ENCODE peak calls at places on chromosome 11, in four cellular contexts. One of them, this sample, is unnamed.

GRCh38 chr11:100932474-100933100 is 197.0 kb downstream of the PGR start:
- DNase-seq in AG04450: no peak
- DNase-seq in K562: no peak
- DNase-seq in type B pancreatic cell: no peak
- DNase-seq in this sample: peak

GRCh38 chr11:47336595-47336994 is 15.9 kb downstream of the MYBPC3 start:
- DNase-seq in type B pancreatic cell: no peak
- DNase-seq in K562: no peak
- DNase-seq in AG04450: no peak
- DNase-seq in this sample: no peak

GRCh38 chr11:128776434-128777284 is 82.8 kb downstream of the FLI1 start:
- DNase-seq in type B pancreatic cell: no peak
- DNase-seq in K562: peak
- DNase-seq in AG04450: no peak
- DNase-seq in this sample: peak

GRCh38 chr11:79045811-79046304 is 395.0 kb downstream of the TENM4 start:
- DNase-seq in K562: no peak
- DNase-seq in type B pancreatic cell: no peak
- DNase-seq in AG04450: no peak
- DNase-seq in this sample: no peak

GRCh38 chr11:95104121-95104830 is 14.6 kb downstream of the ENDOD1 start:
- DNase-seq in type B pancreatic cell: no peak
- DNase-seq in K562: no peak
- DNase-seq in AG04450: no peak
- DNase-seq in this sample: no peak

GRCh38 chr11:44813401-44813800 is 86.6 kb downstream of the TSPAN18 start:
- DNase-seq in type B pancreatic cell: no peak
- DNase-seq in K562: no peak
- DNase-seq in AG04450: no peak
- DNase-seq in this sample: no peak

GRCh38 chr11:74847895-74848294 is 99.2 kb downstream of the RNF169 start:
- DNase-seq in AG04450: no peak
- DNase-seq in K562: no peak
- DNase-seq in type B pancreatic cell: no peak
- DNase-seq in this sample: no peak

GRCh38 chr11:294795-295194 is 4.5 kb downstream of the IFITM5 start:
- DNase-seq in type B pancreatic cell: no peak
- DNase-seq in K562: no peak
- DNase-seq in AG04450: no peak
- DNase-seq in this sample: no peak

GRCh38 chr11:106160494-106160893 is 83.0 kb downstream of the AASDHPPT start:
- DNase-seq in type B pancreatic cell: no peak
- DNase-seq in AG04450: no peak
- DNase-seq in K562: no peak
- DNase-seq in this sample: no peak

DNA sequence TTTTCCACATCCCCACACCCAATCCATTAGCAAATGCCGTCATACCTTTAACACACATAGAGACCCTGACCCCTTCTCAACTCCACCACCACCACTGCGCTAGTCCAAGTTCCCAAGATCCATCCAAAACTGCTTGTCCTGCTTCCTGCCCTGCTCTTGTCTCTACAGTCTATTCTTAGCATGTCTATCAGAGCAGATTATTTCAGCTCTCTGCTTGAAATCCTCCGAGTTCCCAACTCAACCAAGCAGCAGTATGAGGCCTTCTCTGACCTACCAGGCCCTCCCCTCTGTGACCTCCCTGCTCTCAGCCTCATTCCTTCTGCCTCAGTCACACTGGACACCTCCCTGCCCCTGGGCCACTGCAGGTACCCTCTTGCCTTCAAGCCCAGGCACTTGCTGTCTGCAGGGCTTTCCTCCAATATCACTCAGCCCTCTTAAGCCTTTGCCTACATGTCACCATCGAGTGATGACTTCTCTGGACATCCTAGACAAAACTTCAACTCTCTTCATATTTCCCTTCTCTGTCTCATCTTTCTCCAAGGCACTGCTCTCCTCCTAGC is 134.6 kb downstream of the SPATA19 start:
- DNase-seq in K562: no peak
- DNase-seq in AG04450: no peak
- DNase-seq in type B pancreatic cell: no peak
- DNase-seq in this sample: no peak
- TF ChIP-seq CTCF in K562: no peak
- TF ChIP-seq CTCF in AG04450: no peak
- TF ChIP-seq CTCF in type B pancreatic cell: no peak
- TF ChIP-seq CTCF in this sample: no peak

GRCh38 chr11:70050243-70050642 is 27.9 kb upstream of the ANO1 start:
- DNase-seq in type B pancreatic cell: peak
- DNase-seq in K562: no peak
- DNase-seq in AG04450: no peak
- DNase-seq in this sample: no peak

GRCh38 chr11:70049045-70049444 is 29.1 kb upstream of the ANO1 start:
- DNase-seq in K562: no peak
- DNase-seq in AG04450: no peak
- DNase-seq in type B pancreatic cell: peak
- DNase-seq in this sample: no peak

GRCh38 chr11:70043482-70043881 is 34.6 kb upstream of the ANO1 start:
- DNase-seq in AG04450: no peak
- DNase-seq in K562: no peak
- DNase-seq in type B pancreatic cell: no peak
- DNase-seq in this sample: no peak

GRCh38 chr11:70046089-70046488 is 32.0 kb upstream of the ANO1 start:
- DNase-seq in type B pancreatic cell: peak
- DNase-seq in K562: no peak
- DNase-seq in AG04450: no peak
- DNase-seq in this sample: no peak

DNA sequence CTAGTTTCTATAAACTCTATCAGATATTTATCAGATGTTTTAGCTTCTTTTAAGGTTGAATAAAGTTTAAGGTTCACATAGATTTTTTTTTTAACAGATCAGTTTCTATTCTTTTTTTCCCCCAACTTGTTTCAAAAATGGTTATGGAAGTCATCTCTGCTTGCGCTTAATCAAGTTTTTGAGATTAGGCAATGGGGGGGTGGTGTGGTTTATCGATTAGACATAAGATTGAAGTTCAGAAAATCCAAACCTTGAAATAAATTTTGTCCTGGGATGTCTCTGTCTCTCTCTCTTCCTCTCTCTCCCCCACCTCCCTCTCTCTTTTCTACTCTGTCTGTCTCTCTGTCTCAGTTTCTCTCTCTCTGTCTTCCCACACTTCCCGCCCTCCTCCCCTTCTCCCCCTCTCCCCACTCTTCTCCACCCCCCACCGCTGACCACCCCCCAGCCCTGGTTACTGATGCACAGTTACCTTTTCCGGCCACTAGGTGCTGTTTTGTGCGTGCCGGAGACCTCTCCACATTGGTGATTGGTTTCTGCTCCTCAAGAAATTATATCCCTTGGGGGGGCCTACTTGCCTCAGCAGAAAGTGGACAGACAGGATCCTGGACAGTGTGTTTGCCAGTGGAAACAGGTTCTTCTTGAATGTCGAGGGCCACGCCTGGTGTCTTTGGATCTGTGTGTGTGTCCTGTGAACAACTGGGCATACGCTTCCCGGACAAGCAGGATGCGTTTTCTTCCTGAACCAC is 29.7 kb upstream of the ANO1 start:
- DNase-seq in type B pancreatic cell: peak
- DNase-seq in AG04450: no peak
- DNase-seq in K562: peak
- DNase-seq in this sample: no peak
- TF ChIP-seq CTCF in type B pancreatic cell: peak
- TF ChIP-seq CTCF in AG04450: peak
- TF ChIP-seq CTCF in K562: peak
- TF ChIP-seq CTCF in this sample: peak

GRCh38 chr11:119878990-119879389 is 150.0 kb upstream of the NECTIN1 start:
- DNase-seq in K562: no peak
- DNase-seq in AG04450: no peak
- DNase-seq in type B pancreatic cell: no peak
- DNase-seq in this sample: no peak
- TF ChIP-seq CTCF in K562: no peak
- TF ChIP-seq CTCF in AG04450: no peak
- TF ChIP-seq CTCF in type B pancreatic cell: no peak
- TF ChIP-seq CTCF in this sample: no peak

DNA sequence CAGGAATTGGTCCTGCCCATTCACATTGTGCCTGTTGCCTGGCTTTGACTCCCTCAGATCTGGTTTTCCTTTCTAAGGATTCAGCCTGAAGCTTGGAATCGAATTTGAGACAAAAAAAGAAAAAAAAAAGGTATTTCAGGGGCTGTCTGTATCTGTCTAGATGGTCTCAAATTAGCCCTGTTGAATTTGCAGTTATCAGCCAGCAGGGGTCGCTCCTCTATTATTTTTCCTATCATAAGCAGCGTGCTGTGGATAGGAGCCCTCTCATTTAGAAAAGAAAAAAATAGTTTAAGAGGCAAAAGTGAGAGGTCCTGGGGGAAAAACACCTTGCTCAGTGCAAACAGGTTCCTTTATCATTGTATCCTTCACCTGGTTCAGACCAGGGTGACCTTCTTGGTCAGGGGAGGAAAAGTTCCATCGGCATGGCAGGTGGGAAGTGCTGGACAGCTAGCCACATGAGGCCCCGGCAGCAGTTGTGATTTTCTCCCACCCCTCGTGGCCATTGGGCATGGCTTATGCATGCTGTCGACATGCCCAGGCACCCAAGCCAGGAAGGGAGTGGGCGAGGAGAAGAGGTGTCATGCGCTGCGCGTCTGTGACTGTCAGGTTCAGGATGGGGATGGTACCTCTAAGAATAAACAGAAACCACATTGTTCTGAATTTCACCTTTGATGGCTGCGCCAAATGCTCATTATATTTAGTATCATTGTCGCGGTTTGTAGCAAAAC is 13.1 kb downstream of the OR5AK2 start:
- DNase-seq in AG04450: no peak
- DNase-seq in type B pancreatic cell: no peak
- DNase-seq in K562: peak
- DNase-seq in this sample: no peak
- TF ChIP-seq CTCF in AG04450: peak
- TF ChIP-seq CTCF in type B pancreatic cell: peak
- TF ChIP-seq CTCF in K562: peak
- TF ChIP-seq CTCF in this sample: no peak

GRCh38 chr11:42890773-42891172 is 421.0 kb upstream of the API5 start:
- DNase-seq in K562: no peak
- DNase-seq in type B pancreatic cell: no peak
- DNase-seq in AG04450: no peak
- DNase-seq in this sample: no peak
- TF ChIP-seq CTCF in K562: no peak
- TF ChIP-seq CTCF in type B pancreatic cell: no peak
- TF ChIP-seq CTCF in AG04450: no peak
- TF ChIP-seq CTCF in this sample: no peak